ENCODE peak calls at places on chromosomes 13 and 19, in five cellular contexts. B, C, Z, E and D are unnamed samples.

GRCh38 chr19:33453207-33453736 is 68.3 kb downstream of the PEPD start:
- DNase-seq in Z (no peak), E (no peak), C (no peak), B (no peak), D (no peak)

GRCh38 chr19:41999878-42000208 is 5.8 kb upstream of the ATP1A3 start:
- DNase-seq in Z (no peak), C (no peak), B (no peak), E (no peak), D (no peak)

GRCh38 chr13:105863300-105863699 is 672.2 kb downstream of the EFNB2 start:
- DNase-seq in C (no peak), E (no peak), Z (no peak), B (no peak), D (no peak)

GRCh38 chr13:114264886-114265611 is 16.4 kb upstream of the UPF3A start:
- DNase-seq in C (no peak), Z (no peak), B (peak), E (peak), D (no peak)

GRCh38 chr19:49057636-49058234 is at the start of gene CGB7:
- DNase-seq in Z (peak), C (no peak), E (peak), B (no peak), D (peak)

GRCh38 chr13:75788494-75788991 is 152.4 kb downstream of the LMO7 start:
- DNase-seq in Z (no peak), C (no peak), B (peak), E (peak), D (no peak)

GRCh38 chr19:7115721-7116120 is 46.2 kb downstream of the ZNF557 start:
- DNase-seq in C (no peak), B (no peak), E (no peak), Z (no peak), D (no peak)

GRCh38 chr19:17922138-17922537 is 10.7 kb upstream of the CCDC124 start:
- DNase-seq in C (no peak), E (no peak), B (no peak), Z (no peak), D (no peak)

GRCh38 chr13:80084086-80084676 is 256.7 kb downstream of the SPRY2 start:
- DNase-seq in B (peak), E (peak), Z (no peak), C (no peak), D (no peak)

GRCh38 chr13:53126803-53127202 is 98.2 kb downstream of the OLFM4 start:
- DNase-seq in B (no peak), Z (no peak), C (no peak), E (peak), D (no peak)

GRCh38 chr13:43388282-43389034 is 365.1 kb downstream of the DNAJC15 start:
- DNase-seq in Z (no peak), C (no peak), B (no peak), E (no peak), D (no peak)

GRCh38 chr13:60043262-60043661 is 120.5 kb downstream of the DIAPH3 start:
- DNase-seq in C (no peak), E (peak), Z (no peak), B (no peak), D (no peak)

GRCh38 chr19:29448046-29448445 is 77.7 kb upstream of the VSTM2B start:
- DNase-seq in C (no peak), B (no peak), Z (no peak), E (no peak), D (no peak)

GRCh38 chr19:48353682-48354081 is 10.1 kb downstream of the TMEM143 start:
- DNase-seq in Z (no peak), B (no peak), E (peak), C (no peak), D (no peak)

GRCh38 chr19:49920624-49921363 is 8.2 kb upstream of the ATF5 start:
- DNase-seq in Z (no peak), B (no peak), E (no peak), C (no peak), D (no peak)

GRCh38 chr13:113625965-113626661 is 31.9 kb downstream of the ATP4B start:
- DNase-seq in C (no peak), E (no peak), B (peak), Z (no peak), D (no peak)

GRCh38 chr13:113595131-113595530 is 10.6 kb downstream of the TFDP1 start:
- DNase-seq in C (no peak), Z (no peak), B (no peak), E (no peak), D (no peak)

GRCh38 chr19:42693760-42694350 is 46.4 kb downstream of the PSG3 start:
- DNase-seq in E (peak), Z (no peak), C (peak), B (no peak), D (no peak)

GRCh38 chr13:113491418-113491883 is 940 bp upstream of the DCUN1D2 start:
- DNase-seq in B (no peak), C (no peak), E (peak), Z (no peak), D (no peak)

GRCh38 chr13:104594801-104595200 is 1528.6 kb upstream of the SLC10A2 start:
- DNase-seq in B (no peak), E (no peak), Z (no peak), C (no peak), D (no peak)

GRCh38 chr19:19637523-19638251 is 5.8 kb downstream of the GMIP start:
- DNase-seq in Z (no peak), E (no peak), C (no peak), B (no peak), D (no peak)

GRCh38 chr13:43072394-43072793 is 49.0 kb downstream of the DNAJC15 start:
- DNase-seq in E (peak), B (no peak), C (no peak), Z (no peak), D (no peak)

GRCh38 chr19:49861127-49861526 is 6.2 kb downstream of the PNKP start:
- DNase-seq in C (no peak), E (no peak), Z (no peak), B (no peak), D (no peak)

GRCh38 chr13:104869501-104869900 is 1666.0 kb downstream of the EFNB2 start:
- DNase-seq in E (no peak), B (no peak), Z (no peak), C (no peak), D (no peak)

GRCh38 chr13:30454991-30455390 is 10.7 kb downstream of the HMGB1 start:
- DNase-seq in Z (no peak), B (no peak), C (no peak), E (no peak), D (no peak)

GRCh38 chr19:6580313-6580712 is 10.6 kb downstream of the CD70 start:
- DNase-seq in B (no peak), E (peak), Z (no peak), C (no peak), D (no peak)

GRCh38 chr13:20001351-20001750 is 42.8 kb downstream of the ZMYM2 start:
- DNase-seq in E (no peak), B (no peak), C (no peak), Z (no peak), D (no peak)

GRCh38 chr13:46168341-46168740 is 13.6 kb downstream of the LCP1 start:
- DNase-seq in Z (peak), E (peak), B (no peak), C (no peak), D (no peak)

GRCh38 chr13:46166947-46167610 is 14.9 kb downstream of the LCP1 start:
- DNase-seq in B (no peak), C (no peak), Z (no peak), E (no peak), D (no peak)

GRCh38 chr13:46166221-46166584 is 15.8 kb downstream of the LCP1 start:
- DNase-seq in Z (no peak), B (no peak), E (no peak), C (no peak), D (no peak)

GRCh38 chr13:46165485-46166220 is 16.3 kb downstream of the LCP1 start:
- DNase-seq in Z (no peak), B (no peak), E (no peak), C (no peak), D (no peak)

DNA sequence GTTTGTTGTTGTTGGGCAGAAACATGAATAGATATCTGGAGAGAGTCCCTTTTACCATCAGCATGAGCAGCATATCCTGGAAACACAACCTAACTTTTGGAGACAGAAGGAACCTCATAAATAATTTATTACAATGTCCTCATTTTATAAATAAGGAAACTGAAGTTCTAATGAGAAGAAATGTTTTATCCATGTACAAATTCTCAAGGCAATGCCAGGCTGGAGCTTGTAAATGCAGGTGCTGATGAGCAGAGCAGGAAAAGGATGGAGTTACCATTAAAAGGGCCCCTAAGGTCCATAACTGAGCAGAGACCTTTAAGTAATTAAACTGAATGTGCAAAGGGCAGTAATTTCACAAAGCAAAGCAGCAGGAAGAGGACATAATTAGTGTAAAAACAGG is 17.3 kb downstream of the LCP1 start:
- DNase-seq in E (no peak), C (no peak), B (no peak), Z (no peak), D (no peak)
- H3K4me3 ChIP-seq in E (no peak), C (no peak), B (no peak), Z (peak), D (peak)

GRCh38 chr13:40993987-40994386 is 25.1 kb downstream of the ELF1 start:
- DNase-seq in E (no peak), C (no peak), Z (no peak), B (no peak), D (no peak)
- H3K4me3 ChIP-seq in E (no peak), C (no peak), Z (no peak), B (no peak), D (no peak)

GRCh38 chr19:53520163-53520546 is 17.8 kb upstream of the ZNF331 start:
- DNase-seq in C (no peak), Z (no peak), E (no peak), B (no peak), D (no peak)
- H3K4me3 ChIP-seq in C (no peak), Z (peak), E (peak), B (peak), D (peak)

DNA sequence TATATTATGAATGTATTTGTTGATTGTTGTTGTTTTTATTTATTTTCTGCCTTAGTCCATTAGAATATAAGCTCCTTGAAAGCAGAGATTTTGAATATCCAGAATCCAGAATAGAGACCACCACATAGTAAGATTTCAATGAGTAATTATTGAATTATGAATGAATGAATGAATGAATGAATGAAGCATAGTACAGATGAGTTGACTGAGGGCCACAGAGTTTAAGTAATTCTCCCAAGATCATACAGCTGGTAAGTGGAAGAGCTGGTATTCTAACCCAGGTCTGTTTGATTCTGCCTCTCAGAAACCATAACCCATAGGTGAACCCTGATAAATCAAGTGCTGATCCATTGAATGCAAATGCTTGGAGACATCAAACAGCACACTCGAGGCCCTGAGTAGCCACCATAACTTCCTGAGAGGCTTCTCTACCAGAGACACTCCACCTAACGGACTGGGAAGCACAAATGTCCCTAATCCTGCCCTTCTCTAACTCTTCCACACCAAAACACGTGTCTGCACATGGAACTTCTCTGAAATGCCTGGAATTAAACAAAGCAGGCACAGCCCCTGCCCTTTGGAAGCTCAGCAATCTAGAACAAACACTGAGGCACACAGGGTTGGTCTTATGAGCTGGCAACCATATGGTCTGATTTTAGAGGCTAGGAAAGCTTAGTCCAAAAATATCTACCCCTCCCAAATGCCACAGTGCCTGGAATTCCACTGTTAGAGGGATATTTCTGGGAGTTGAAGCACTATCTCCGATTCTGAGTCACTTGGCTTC is 190.1 kb downstream of the FOXO1 start:
- DNase-seq in E (peak), C (no peak), B (peak), Z (no peak), D (no peak)
- H3K4me3 ChIP-seq in E (no peak), C (no peak), B (no peak), Z (no peak), D (no peak)

GRCh38 chr19:10895920-10896319 is 24.6 kb downstream of the CARM1 start:
- DNase-seq in E (no peak), B (no peak), C (no peak), Z (no peak), D (no peak)
- H3K4me3 ChIP-seq in E (no peak), B (no peak), C (no peak), Z (no peak), D (no peak)

GRCh38 chr13:99379856-99380255 is 72.7 kb upstream of the GPR183 start:
- DNase-seq in B (no peak), C (no peak), Z (no peak), E (no peak), D (no peak)

GRCh38 chr13:99380921-99381645 is 73.9 kb upstream of the GPR183 start:
- DNase-seq in E (no peak), Z (peak), B (no peak), C (no peak), D (peak)

GRCh38 chr13:99377641-99378040 is 70.4 kb upstream of the GPR183 start:
- DNase-seq in B (no peak), C (no peak), E (no peak), Z (no peak), D (no peak)

GRCh38 chr13:99380402-99380801 is 73.2 kb upstream of the GPR183 start:
- DNase-seq in E (no peak), B (no peak), Z (no peak), C (no peak), D (no peak)

GRCh38 chr13:99378985-99379734 is 72.0 kb upstream of the GPR183 start:
- DNase-seq in C (no peak), Z (no peak), B (no peak), E (no peak), D (no peak)
- H3K4me3 ChIP-seq in C (no peak), Z (no peak), B (no peak), E (no peak), D (no peak)

DNA sequence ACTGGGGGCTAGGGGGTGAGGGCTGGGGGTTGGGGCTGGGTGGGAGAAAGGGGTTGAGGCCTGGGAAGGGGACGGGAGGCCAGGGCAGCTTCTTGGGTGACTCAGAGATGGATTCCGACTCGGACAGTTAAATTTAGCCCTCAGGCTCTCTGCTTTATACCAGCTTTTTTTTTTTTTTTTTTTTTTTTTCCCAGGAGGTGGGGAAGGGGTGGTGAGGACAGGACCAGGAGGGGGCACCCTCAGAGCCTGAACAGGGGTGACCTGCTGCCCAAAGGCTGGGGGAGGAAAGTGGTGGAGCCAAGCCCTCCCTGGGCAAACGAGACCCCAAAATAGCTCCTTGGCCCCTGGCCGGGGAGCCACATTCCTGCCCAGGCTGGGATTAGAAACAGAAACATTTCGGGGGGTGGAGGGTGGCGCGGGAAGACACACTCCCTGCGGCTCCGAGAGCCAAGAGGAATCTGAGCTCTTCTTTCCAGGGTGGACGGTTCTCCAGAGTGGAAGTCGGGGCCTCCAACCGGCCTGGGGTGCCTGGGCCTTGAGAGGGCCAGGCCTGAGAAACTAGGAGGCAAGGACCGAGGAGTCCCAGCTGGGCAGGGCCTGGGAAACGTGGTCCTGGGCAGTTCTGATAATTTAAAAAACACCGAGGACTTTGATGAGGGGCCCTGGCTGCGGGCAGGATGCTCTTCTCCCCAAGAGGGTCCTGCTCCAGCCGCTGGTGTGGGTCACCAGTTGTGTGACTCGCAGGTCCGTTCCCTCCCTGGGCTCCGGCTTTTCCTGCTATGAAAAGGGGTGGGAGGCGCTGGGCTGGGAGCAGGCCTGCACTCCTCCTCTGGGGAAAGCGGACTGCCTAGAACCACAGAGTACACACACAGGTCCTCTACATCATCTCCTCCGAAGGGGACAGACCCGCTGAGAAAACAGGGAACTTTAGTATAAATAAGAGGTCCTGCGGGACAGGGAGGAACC is 813 bp upstream of the DMPK start:
- DNase-seq in B (peak), E (peak), Z (no peak), C (no peak), D (no peak)
- H3K4me3 ChIP-seq in B (peak), E (no peak), Z (no peak), C (no peak), D (no peak)

GRCh38 chr13:96992633-96993032 is 1.6 kb downstream of the OXGR1 start:
- DNase-seq in C (no peak), B (no peak), E (no peak), Z (no peak), D (no peak)

GRCh38 chr13:96994849-96995243 is 570 bp upstream of the OXGR1 start:
- DNase-seq in E (no peak), B (no peak), Z (no peak), C (no peak), D (no peak)

GRCh38 chr13:96996097-96996496 is 1.8 kb upstream of the OXGR1 start:
- DNase-seq in B (no peak), E (no peak), C (no peak), Z (no peak), D (no peak)

GRCh38 chr13:96994030-96994848 is at the start of gene OXGR1:
- DNase-seq in E (no peak), Z (no peak), B (no peak), C (no peak), D (no peak)

DNA sequence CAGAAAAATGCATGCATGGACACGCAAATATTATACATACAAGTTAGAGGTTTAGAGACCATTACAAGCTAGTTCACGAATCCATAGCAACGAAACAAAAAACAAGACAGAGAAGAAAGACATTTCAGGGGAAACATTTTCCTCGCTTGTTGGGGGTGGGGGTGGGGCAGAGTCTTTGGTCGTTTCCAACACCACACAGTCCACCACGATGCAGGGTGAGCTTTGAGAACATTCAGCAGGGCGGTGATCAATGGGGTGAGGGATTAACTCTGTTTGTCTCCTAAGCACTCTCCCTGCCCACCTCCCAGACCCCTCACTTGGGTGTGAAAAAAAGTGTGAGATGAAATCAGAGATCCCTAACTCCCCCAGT is 631 bp downstream of the OXGR1 start:
- DNase-seq in E (no peak), Z (no peak), C (no peak), B (no peak), D (no peak)
- H3K4me3 ChIP-seq in E (peak), Z (no peak), C (no peak), B (no peak), D (no peak)